ENCODE peak calls at places on chromosome 16, in five cellular contexts. Q, Y, L, H and A are unnamed samples.
A peak's percentile ranks its signal among the peaks of the same experiment; 100 is the strongest.

GRCh38 chr16:2532494-2533141 is 1.4 kb upstream of the CEMP1 start:
- DNase-seq in L (peak; percentile 93), Y (peak; percentile 71), H (peak; percentile 84), Q (peak; percentile 55), A (peak; percentile 85)

GRCh38 chr16:68417711-68418301 is 30.5 kb downstream of the SMPD3 start:
- DNase-seq in Y (no peak), Q (peak; percentile 61), L (peak; percentile 77), H (no peak), A (no peak)

GRCh38 chr16:27264151-27264550 is 4.4 kb downstream of the NSMCE1 start:
- DNase-seq in L (no peak), Y (no peak), Q (no peak), H (no peak), A (no peak)

GRCh38 chr16:24896439-24896838 is 50.7 kb downstream of the SLC5A11 start:
- DNase-seq in H (no peak), Y (no peak), Q (no peak), L (no peak), A (no peak)

GRCh38 chr16:23320695-23321094 is 18.6 kb downstream of the SCNN1B start:
- DNase-seq in Y (no peak), L (no peak), Q (no peak), H (no peak), A (no peak)

GRCh38 chr16:22304411-22304810 is 7.2 kb downstream of the POLR3E start:
- DNase-seq in Y (no peak), H (no peak), L (no peak), Q (no peak), A (no peak)

GRCh38 chr16:81745704-81746558 is 33.2 kb upstream of the PLCG2 start:
- DNase-seq in L (peak; percentile 68), H (peak; percentile 76), Y (peak; percentile 29), Q (peak; percentile 64), A (peak; percentile 81)

GRCh38 chr16:12815361-12815760 is 11.7 kb upstream of the CPPED1 start:
- DNase-seq in Y (no peak), L (no peak), H (no peak), Q (no peak), A (no peak)

GRCh38 chr16:57092786-57093301 is 461 bp downstream of the CPNE2 start:
- DNase-seq in H (peak; percentile 65), Q (peak; percentile 30), L (no peak), Y (no peak), A (peak; percentile 87)

GRCh38 chr16:54125751-54126655 is 160.6 kb downstream of the IRX3 start:
- DNase-seq in H (no peak), L (no peak), Y (no peak), Q (no peak), A (no peak)

GRCh38 chr16:75931970-75932369 is 205.7 kb upstream of the CPHXL start:
- DNase-seq in Y (no peak), Q (no peak), L (no peak), H (no peak), A (no peak)

GRCh38 chr16:1315081-1316032 is 5.9 kb downstream of the UBE2I start:
- DNase-seq in L (no peak), Q (no peak), Y (no peak), H (no peak), A (no peak)

GRCh38 chr16:73143681-73144370 is 95.9 kb upstream of the ZFHX3 start:
- DNase-seq in H (no peak), Q (no peak), L (no peak), Y (no peak), A (no peak)

GRCh38 chr16:87791295-87792204 is 25.8 kb upstream of the KLHDC4 start:
- DNase-seq in Y (no peak), L (no peak), Q (no peak), H (no peak), A (no peak)

GRCh38 chr16:74448990-74449389 is 27.7 kb upstream of the CLEC18B start:
- DNase-seq in H (peak; percentile 66), Q (no peak), Y (peak; percentile 78), L (no peak), A (no peak)

GRCh38 chr16:29644338-29644857 is 18.6 kb upstream of the SPN start:
- DNase-seq in H (no peak), L (no peak), Q (no peak), Y (no peak), A (no peak)

GRCh38 chr16:87706278-87707000 is 59.3 kb downstream of the KLHDC4 start:
- DNase-seq in Y (no peak), L (no peak), H (no peak), Q (no peak), A (no peak)

GRCh38 chr16:56357291-56357764 is 68.0 kb downstream of the AMFR start:
- DNase-seq in L (no peak), Q (no peak), H (peak; percentile 43), Y (no peak), A (peak; percentile 79)

GRCh38 chr16:27436921-27437650 is 35.1 kb downstream of the IL21R start:
- DNase-seq in L (no peak), H (peak; percentile 10), Q (no peak), Y (no peak), A (peak; percentile 58)

GRCh38 chr16:85924675-85925074 is 25.7 kb downstream of the IRF8 start:
- DNase-seq in Q (no peak), L (no peak), Y (no peak), H (no peak), A (no peak)

GRCh38 chr16:85927938-85928337 is 29.0 kb downstream of the IRF8 start:
- DNase-seq in Q (no peak), H (no peak), L (no peak), Y (no peak), A (no peak)

GRCh38 chr16:85927326-85927725 is 28.4 kb downstream of the IRF8 start:
- DNase-seq in L (no peak), Q (no peak), H (no peak), Y (no peak), A (no peak)

GRCh38 chr16:85928411-85928820 is 29.5 kb downstream of the IRF8 start:
- DNase-seq in Y (peak; percentile 68), L (no peak), H (peak; percentile 53), Q (no peak), A (no peak)

DNA sequence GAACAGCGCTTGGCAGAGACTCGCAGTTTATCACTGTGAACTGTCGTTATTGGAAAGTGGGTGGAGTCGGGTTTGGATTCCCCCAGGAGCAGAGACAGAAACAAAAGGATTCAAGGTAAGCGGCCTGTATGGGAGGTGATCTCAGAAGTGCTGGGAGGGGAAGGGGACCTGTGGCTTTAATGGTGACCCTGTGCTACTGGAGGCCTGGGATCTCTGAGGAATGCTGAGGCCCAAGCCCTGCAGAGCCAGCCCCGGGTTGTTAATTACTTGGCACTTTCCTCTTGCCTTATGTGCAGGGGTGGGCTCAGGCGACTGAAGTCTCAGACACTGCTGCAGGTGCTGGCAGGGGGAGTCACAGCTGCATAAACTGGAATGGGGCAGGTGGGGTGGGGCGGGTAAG is 27.4 kb downstream of the IRF8 start:
- DNase-seq in L (no peak), Y (no peak), H (no peak), Q (no peak), A (no peak)
- H3K27ac ChIP-seq in L (no peak overlapping the region), Y (no peak overlapping the region), H (no peak overlapping the region), Q (no peak overlapping the region), A (no peak overlapping the region)

DNA sequence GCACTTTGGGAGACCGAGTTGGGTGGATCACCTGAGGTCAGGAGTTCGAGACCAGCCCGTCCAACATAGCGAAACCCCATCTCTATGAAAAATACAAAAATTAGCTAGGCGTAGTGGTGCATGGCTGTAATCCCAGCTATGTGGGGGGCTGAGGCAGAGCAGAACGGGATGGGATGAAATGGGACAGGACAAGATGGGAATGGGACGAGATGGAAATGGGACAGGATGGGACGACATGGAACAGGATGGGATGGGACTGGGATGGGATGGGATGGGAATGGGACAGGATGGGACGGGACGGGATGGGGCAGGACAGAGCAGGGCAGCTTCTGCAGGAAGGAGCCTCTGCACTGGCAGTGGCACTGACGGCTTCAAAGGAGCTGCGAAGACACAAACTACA is 106.1 kb downstream of the ANKRD11 start:
- DNase-seq in Q (no peak), L (no peak), H (no peak), Y (no peak), A (no peak)
- H3K4me1 ChIP-seq in Q (peaks cover 92% of the 10 kb centered on the region), L (peaks cover 7% of the 10 kb centered on the region), H (peaks cover 19% of the 10 kb centered on the region), Y (peaks cover 29% of the 10 kb centered on the region), A (no peaks in the 10 kb centered on the region)

DNA sequence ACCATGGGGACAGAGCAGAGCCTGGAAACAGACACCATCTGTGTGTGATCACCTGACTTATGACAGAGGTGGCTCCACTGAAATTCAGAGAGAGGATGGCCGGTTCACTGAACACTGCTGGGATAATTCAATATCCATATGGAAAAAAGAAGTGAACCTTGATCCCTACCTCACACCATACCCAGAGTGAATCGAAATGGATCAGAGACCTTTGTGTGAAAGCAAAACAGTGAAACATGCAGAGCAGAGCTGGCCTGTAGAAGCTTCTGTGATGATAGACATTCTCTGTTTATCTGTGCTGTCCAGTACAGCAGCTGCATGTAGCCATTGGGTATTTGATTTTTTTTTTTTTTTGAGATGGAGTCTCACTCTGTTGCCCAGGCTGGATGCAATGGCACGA is 20.3 kb downstream of the ADCY7 start:
- DNase-seq in H (no peak), Y (no peak), L (no peak), Q (no peak), A (no peak)
- H3K27ac ChIP-seq in H (no peak overlapping the region), Y (no peak overlapping the region), L (no peak overlapping the region), Q (no peak overlapping the region), A (no peak overlapping the region)

DNA sequence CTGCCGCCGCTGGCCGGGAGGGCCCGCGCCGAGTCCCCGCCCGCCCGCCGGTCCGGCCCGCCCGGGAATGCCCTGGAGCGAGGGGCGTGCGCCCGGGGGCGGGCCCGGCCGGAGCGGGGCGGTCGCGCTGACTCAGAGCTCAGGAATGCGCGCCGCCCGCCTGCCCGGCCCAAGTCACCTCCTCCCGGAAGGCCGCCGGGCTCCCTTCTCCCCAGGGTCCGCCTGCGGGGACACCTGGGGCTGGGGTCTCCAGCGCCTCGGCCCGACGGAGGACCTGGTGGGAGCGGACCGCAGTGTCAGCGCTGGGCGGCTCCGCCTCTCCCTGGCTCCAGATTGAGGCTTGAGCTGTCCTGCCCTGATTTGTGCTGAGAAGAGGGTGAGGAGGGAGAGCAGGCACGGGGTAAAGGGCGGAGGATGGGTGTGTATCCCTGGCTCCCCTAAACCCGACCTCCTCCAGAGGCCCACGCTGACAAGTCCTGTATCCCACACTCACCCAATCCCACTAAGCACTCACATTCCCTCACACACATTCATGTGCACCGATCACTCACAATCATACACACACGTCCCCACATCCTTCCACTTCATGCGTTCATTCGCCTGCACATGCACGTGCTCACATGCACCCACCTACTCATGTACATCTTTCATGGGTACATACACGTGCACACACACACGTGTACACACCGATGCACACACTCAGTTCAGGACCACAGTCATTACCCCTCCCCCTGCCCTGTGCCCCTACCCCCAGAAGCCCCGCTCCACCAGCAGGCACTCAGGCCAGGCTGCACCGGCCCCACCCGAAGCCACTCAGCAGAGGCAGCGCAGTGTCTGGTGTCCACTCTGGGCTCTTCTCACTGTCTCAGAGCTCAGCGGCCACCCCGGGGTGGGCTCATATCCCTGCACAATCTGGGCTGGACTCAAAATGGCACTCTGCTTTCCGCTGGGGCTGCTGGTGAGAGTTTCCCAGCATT is at the start of gene RHBDF1:
- DNase-seq in Q (no peak), Y (no peak), L (no peak), H (peak; percentile 71), A (peak; percentile 91)
- H3K4me1 ChIP-seq in Q (peaks cover 20% of the 10 kb centered on the region), Y (peaks cover 85% of the 10 kb centered on the region), L (peaks cover 36% of the 10 kb centered on the region), H (peaks cover 38% of the 10 kb centered on the region), A (no peaks in the 10 kb centered on the region)